ENCODE peak calls at places on chromosomes 12 and 14, in five cellular contexts. W, U, V, T and Q are unnamed samples.

GRCh38 chr12:89319111-89319510 is 33.2 kb downstream of the DUSP6 start:
- DNase-seq in V (no peak), W (peak; percentile 7), T (no peak), U (peak; percentile 1), Q (no peak)

GRCh38 chr14:95523818-95524448 is 7.5 kb upstream of the SYNE3 start:
- DNase-seq in W (peak; percentile 51), V (no peak), T (peak; percentile 60), U (peak; percentile 68), Q (no peak)

GRCh38 chr14:100030441-100031153 is 34.6 kb upstream of the EVL start:
- DNase-seq in T (no peak), W (peak; percentile 95), V (peak; percentile 96), U (peak; percentile 74), Q (no peak)

GRCh38 chr12:129701536-129702165 is 202.2 kb downstream of the TMEM132D start:
- DNase-seq in U (no peak), W (no peak), T (no peak), V (no peak), Q (no peak)

GRCh38 chr12:80924437-80924836 is 13.3 kb downstream of the LIN7A start:
- DNase-seq in V (no peak), T (no peak), W (no peak), U (no peak), Q (no peak)

GRCh38 chr14:91237219-91237618 is 7.3 kb downstream of the GPR68 start:
- DNase-seq in U (peak; percentile 27), V (peak; percentile 95), T (no peak), W (peak; percentile 92), Q (no peak)

GRCh38 chr12:108187831-108188230 is 58.7 kb downstream of the WSCD2 start:
- DNase-seq in V (no peak), W (no peak), U (no peak), T (no peak), Q (no peak)

GRCh38 chr12:103915306-103915705 is 14.9 kb upstream of the HSP90B1 start:
- DNase-seq in T (no peak), W (no peak), U (peak; percentile 44), V (peak; percentile 55), Q (no peak)

GRCh38 chr12:40569626-40570179 is 122.5 kb upstream of the CNTN1 start:
- DNase-seq in W (peak; percentile 45), U (no peak), V (peak; percentile 40), T (no peak), Q (no peak)

GRCh38 chr12:67426067-67426466 is 156.9 kb downstream of the CAND1 start:
- DNase-seq in T (no peak), V (peak; percentile 83), U (peak; percentile 57), W (peak; percentile 58), Q (no peak)

GRCh38 chr12:34244608-34245007 is 222.3 kb downstream of the ALG10 start:
- DNase-seq in V (no peak), U (no peak), T (no peak), W (no peak), Q (no peak)

GRCh38 chr14:34460841-34461240 is 1.2 kb downstream of the SPTSSA start:
- DNase-seq in U (no peak), V (peak; percentile 90), W (peak; percentile 25), T (no peak), Q (no peak)

GRCh38 chr12:21117995-21118394 is 13.0 kb upstream of the SLCO1B1 start:
- DNase-seq in U (no peak), T (no peak), W (no peak), V (no peak), Q (no peak)

GRCh38 chr14:73764881-73765280 is 50.7 kb upstream of the PNMA1 start:
- DNase-seq in V (no peak), T (peak; percentile 77), U (no peak), W (no peak), Q (no peak)

GRCh38 chr12:76980196-76980595 is 85.2 kb downstream of the E2F7 start:
- DNase-seq in T (no peak), W (no peak), U (no peak), V (no peak), Q (no peak)

GRCh38 chr12:111519937-111520336 is 79.2 kb downstream of the ATXN2 start:
- DNase-seq in V (no peak), T (no peak), U (no peak), W (no peak), Q (no peak)

GRCh38 chr12:24596768-24597388 is 352.0 kb downstream of the BCAT1 start:
- DNase-seq in V (peak; percentile 49), U (no peak), W (peak; percentile 46), T (no peak), Q (peak; percentile 28)

GRCh38 chr14:31340297-31341063 is 79.9 kb downstream of the HEATR5A start:
- DNase-seq in W (no peak), T (no peak), V (no peak), U (no peak), Q (no peak)

GRCh38 chr12:56530390-56531055 is 8.9 kb downstream of the RBMS2 start:
- DNase-seq in U (no peak), T (no peak), W (no peak), V (no peak), Q (no peak)

GRCh38 chr12:79375050-79375449 is 315.7 kb downstream of the PAWR start:
- DNase-seq in T (no peak), W (no peak), U (no peak), V (no peak), Q (no peak)

GRCh38 chr14:32102152-32102787 is 25.2 kb downstream of the ARHGAP5 start:
- DNase-seq in U (no peak), W (no peak), T (no peak), V (peak; percentile 28), Q (no peak)

GRCh38 chr14:61102549-61103466 is 121.8 kb downstream of the SLC38A6 start:
- DNase-seq in V (no peak), W (peak; percentile 2), U (no peak), T (no peak), Q (no peak)
- H3K4me3 ChIP-seq in V (no peak overlapping the region), W (peak overlapping the region; percentile 21), U (no peak overlapping the region), T (no peak overlapping the region), Q (no peak overlapping the region)

DNA sequence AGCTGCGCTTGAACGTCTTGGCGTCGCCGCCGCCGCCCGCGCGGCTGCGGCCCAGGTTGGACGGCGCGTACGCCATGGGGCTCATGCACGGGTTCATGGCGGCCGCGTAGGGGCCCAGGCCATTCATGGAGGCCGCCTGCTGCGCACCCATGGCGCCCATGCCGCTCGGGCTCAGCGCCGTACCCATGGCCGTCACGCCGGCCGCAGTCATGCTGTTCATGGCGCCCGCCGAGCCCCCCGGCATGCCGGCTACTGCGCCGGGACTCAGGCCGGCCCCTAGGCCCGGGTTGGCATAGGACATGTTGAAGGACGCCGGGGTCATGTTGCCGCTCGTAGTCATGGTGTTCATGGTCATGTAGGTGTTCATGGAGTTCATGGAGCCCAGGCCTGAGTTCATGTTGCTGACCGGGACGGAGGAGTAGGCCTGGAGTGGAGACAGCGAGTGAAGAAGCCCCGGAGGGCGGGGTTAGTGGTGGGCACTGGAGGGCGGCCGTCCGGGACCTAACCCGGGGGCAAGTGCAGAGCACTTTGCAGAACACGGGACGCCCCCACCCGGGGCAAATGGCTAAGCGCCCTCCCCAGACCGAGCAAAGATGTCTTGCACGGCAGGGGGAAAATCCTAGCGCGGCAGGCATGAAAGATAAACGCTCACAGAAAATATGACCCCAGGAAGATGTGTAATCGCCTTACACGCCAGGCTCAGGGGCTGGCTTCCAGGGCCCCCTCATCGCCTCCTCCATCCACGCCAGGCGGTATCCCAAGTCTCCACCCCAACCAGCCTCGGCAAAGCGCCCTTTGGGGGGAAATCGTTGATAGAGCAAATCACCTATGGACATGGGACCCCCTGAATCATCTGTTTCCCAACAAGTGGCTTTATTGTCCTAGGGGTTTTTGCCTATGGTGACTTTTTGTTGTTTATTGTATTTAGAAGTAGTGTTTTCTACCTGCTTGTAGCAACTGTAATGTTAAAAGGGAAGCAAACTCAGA is 2.5 kb downstream of the FOXA1 start:
- DNase-seq in W (no peak), V (no peak), U (no peak), T (no peak), Q (no peak)
- H3K27me3 ChIP-seq in W (peaks cover 74% of the 10 kb centered on the region), V (peaks cover 77% of the 10 kb centered on the region), U (peaks cover 77% of the 10 kb centered on the region), T (peaks cover 92% of the 10 kb centered on the region), Q (no peaks in the 10 kb centered on the region)

GRCh38 chr12:68613209-68613904 is 2.7 kb downstream of the RAP1B start:
- DNase-seq in T (no peak), U (no peak), V (no peak), W (no peak), Q (no peak)
- H3K27ac ChIP-seq in T (peak overlapping the region; percentile 97), U (no peak overlapping the region), V (no peak overlapping the region), W (peak overlapping the region; percentile 90), Q (no peak overlapping the region)

DNA sequence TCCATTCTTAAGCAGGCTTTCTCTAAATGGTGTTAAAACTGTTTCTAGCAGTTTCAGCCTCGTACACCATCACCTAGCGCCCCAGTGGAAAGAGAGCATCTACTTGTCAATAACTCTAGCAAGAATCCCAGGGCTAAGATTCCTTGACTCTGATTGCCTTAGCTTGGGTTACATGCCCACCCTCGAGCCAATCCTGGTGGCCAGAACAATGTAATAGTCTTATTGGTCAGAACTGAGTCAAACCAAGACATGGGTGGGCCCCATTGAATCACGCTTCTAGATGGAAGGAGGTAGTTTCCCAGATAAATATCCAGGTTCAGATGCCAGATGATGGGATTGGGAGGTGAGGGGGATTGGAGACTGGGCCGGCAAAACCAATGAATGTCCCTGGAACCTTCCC is 55.9 kb upstream of the MED13L start:
- DNase-seq in W (no peak), T (no peak), U (no peak), V (no peak), Q (no peak)
- H3K4me3 ChIP-seq in W (no peak overlapping the region), T (no peak overlapping the region), U (no peak overlapping the region), V (no peak overlapping the region), Q (no peak overlapping the region)